ENCODE peak calls at places on chromosomes 2 and 18, in ten cellular contexts. Q is NCI-H1105, H is cardiac muscle cell, B is tibial artery, M is fibroblast of the aortic adventitia, I is HuH-7.5, G is RCC 7860, F is posterior cingulate gyrus, W is GM23248, L is choroid plexus epithelial cell. O is an unnamed sample.

GRCh38 chr2:149538138-149538833 is 49.3 kb downstream of the MMADHC start:
- DNase-seq in I (no peak), Q (no peak), M (no peak), G (no peak), L (no peak), F (no peak), W (no peak), B (no peak), H (no peak), O (no peak)

GRCh38 chr2:86347401-86347800 is 10.0 kb upstream of the REEP1 start:
- DNase-seq in I (no peak), M (no peak), W (no peak), G (no peak), B (no peak), L (no peak), H (no peak), Q (no peak), F (no peak), O (no peak)

GRCh38 chr2:189253841-189254240 is 74.3 kb upstream of the COL5A2 start:
- DNase-seq in W (peak; percentile 62), I (no peak), F (no peak), Q (no peak), L (no peak), H (no peak), M (peak; percentile 24), B (no peak), G (no peak), O (no peak)

GRCh38 chr2:62197017-62197586 is 1.2 kb downstream of the B3GNT2 start:
- DNase-seq in L (no peak), W (peak; percentile 41), G (no peak), M (no peak), B (no peak), Q (no peak), I (peak; percentile 62), F (peak; percentile 21), H (no peak), O (no peak)

GRCh38 chr18:12944724-12945123 is 3.1 kb upstream of the SEH1L start:
- DNase-seq in I (no peak), F (no peak), L (peak; percentile 69), G (no peak), W (peak; percentile 43), B (peak; percentile 60), H (peak; percentile 65), M (peak; percentile 74), Q (no peak), O (no peak)

GRCh38 chr2:182715896-182716664 is at the start of gene DNAJC10:
- DNase-seq in I (peak; percentile 69), H (peak; percentile 96), Q (peak; percentile 83), W (peak; percentile 93), G (peak; percentile 75), B (peak; percentile 86), L (peak; percentile 98), M (peak; percentile 90), F (peak; percentile 87), O (peak; percentile 70)

GRCh38 chr2:64595397-64596160 is 58.1 kb downstream of the SERTAD2 start:
- DNase-seq in F (no peak), Q (no peak), H (peak; percentile 57), B (no peak), W (peak; percentile 47), L (peak; percentile 49), I (no peak), M (peak; percentile 69), G (peak; percentile 10), O (no peak)

GRCh38 chr18:58046794-58047555 is 2.9 kb downstream of the NEDD4L start:
- DNase-seq in L (no peak), G (no peak), W (no peak), I (no peak), M (no peak), B (no peak), Q (no peak), H (no peak), F (no peak), O (peak; percentile 60)

GRCh38 chr18:58538604-58539386 is 90.1 kb downstream of the ALPK2 start:
- DNase-seq in I (no peak), G (no peak), B (no peak), Q (no peak), W (no peak), H (peak; percentile 20), M (no peak), F (no peak), L (peak; percentile 26), O (no peak)

GRCh38 chr18:73979742-73980141 is 167.9 kb downstream of the FBXO15 start:
- DNase-seq in F (no peak), L (peak; percentile 66), G (no peak), Q (no peak), W (peak; percentile 72), M (peak; percentile 24), B (no peak), I (no peak), H (peak; percentile 12), O (no peak)

GRCh38 chr18:23585007-23585871 is 1.1 kb downstream of the NPC1 start:
- DNase-seq in H (peak; percentile 20), W (peak; percentile 61), F (no peak), G (no peak), M (peak; percentile 16), I (no peak), L (peak; percentile 14), Q (no peak), B (no peak), O (peak; percentile 48)

GRCh38 chr2:237304763-237305514 is 109.0 kb downstream of the COL6A3 start:
- DNase-seq in B (no peak), L (peak; percentile 69), G (peak; percentile 86), F (no peak), H (peak; percentile 62), I (no peak), W (peak; percentile 93), M (peak; percentile 83), Q (no peak), O (peak; percentile 88)

GRCh38 chr2:106097370-106098000 is 96.6 kb downstream of the UXS1 start:
- DNase-seq in W (no peak), G (no peak), F (no peak), I (no peak), L (no peak), B (no peak), H (no peak), Q (no peak), M (no peak), O (no peak)

GRCh38 chr18:42137671-42138375 is 182.8 kb downstream of the PIK3C3 start:
- DNase-seq in H (no peak), I (no peak), Q (no peak), M (no peak), L (no peak), F (no peak), G (no peak), B (no peak), W (no peak), O (no peak)

GRCh38 chr2:240021488-240022104 is 3.5 kb downstream of the NDUFA10 start:
- DNase-seq in W (peak; percentile 68), H (peak; percentile 62), Q (peak; percentile 17), L (peak; percentile 77), I (peak; percentile 82), M (peak; percentile 57), B (peak; percentile 65), G (peak; percentile 42), F (peak; percentile 75), O (peak; percentile 33)

GRCh38 chr18:48136051-48136543 is 205.6 kb upstream of the SMAD2 start:
- DNase-seq in Q (peak; percentile 63), F (no peak), M (no peak), H (no peak), I (no peak), W (no peak), B (no peak), G (no peak), L (no peak), O (no peak)

GRCh38 chr18:8480506-8481328 is 128.5 kb upstream of the RAB12 start:
- DNase-seq in L (peak; percentile 87), G (peak; percentile 22), B (no peak), M (peak; percentile 81), I (peak; percentile 29), H (peak; percentile 84), F (peak; percentile 49), W (peak; percentile 64), Q (no peak), O (peak; percentile 71)

GRCh38 chr2:172213116-172213515 is 110.4 kb upstream of the DLX2 start:
- DNase-seq in W (no peak), B (no peak), M (no peak), Q (no peak), G (no peak), F (no peak), I (no peak), H (no peak), L (no peak), O (no peak)

GRCh38 chr2:198441246-198441645 is 636.9 kb downstream of the PLCL1 start:
- DNase-seq in G (no peak), Q (no peak), L (no peak), I (no peak), H (no peak), B (no peak), W (peak; percentile 59), M (no peak), F (no peak), O (no peak)

GRCh38 chr2:44063007-44063406 is 67.2 kb upstream of the LRPPRC start:
- DNase-seq in I (no peak), H (no peak), F (no peak), G (no peak), L (no peak), Q (no peak), M (no peak), B (no peak), W (peak; percentile 4), O (no peak)

GRCh38 chr2:185291035-185291647 is 447.5 kb upstream of the FSIP2 start:
- DNase-seq in W (peak; percentile 62), Q (no peak), I (no peak), L (peak; percentile 64), F (no peak), G (peak; percentile 22), M (peak; percentile 59), H (peak; percentile 54), B (no peak), O (peak; percentile 28)

GRCh38 chr2:42783511-42783910 is 8.9 kb downstream of the HAAO start:
- DNase-seq in B (no peak), G (no peak), Q (no peak), F (no peak), L (no peak), I (no peak), H (no peak), M (no peak), W (no peak), O (no peak)

O was measured in kidney glomerular epithelial cell.